ENCODE peak calls at places on chromosome 1, in seven cellular contexts. One of them, this sample, is unnamed.
A peak's percentile ranks its signal among the peaks of the same experiment; 100 is the strongest.

GRCh38 chr1:10553124-10553523 is 78.4 kb downstream of the PEX14 start:
- DNase-seq in heart left ventricle: no peak
- DNase-seq in heart right ventricle: no peak
- DNase-seq in left ventricle myocardium inferior: no peak
- DNase-seq in GOT3: no peak
- DNase-seq in GM20000: no peak
- DNase-seq in A172: no peak
- DNase-seq in this sample: no peak

GRCh38 chr1:90045853-90046563 is 51.1 kb downstream of the ZNF326 start:
- DNase-seq in heart left ventricle: no peak
- DNase-seq in heart right ventricle: no peak
- DNase-seq in left ventricle myocardium inferior: no peak
- DNase-seq in GOT3: no peak
- DNase-seq in GM20000: peak; percentile 20
- DNase-seq in A172: peak; percentile 0
- DNase-seq in this sample: peak; percentile 6

GRCh38 chr1:57637155-57637554 is 213.3 kb upstream of the DAB1 start:
- DNase-seq in heart left ventricle: no peak
- DNase-seq in heart right ventricle: no peak
- DNase-seq in left ventricle myocardium inferior: no peak
- DNase-seq in GOT3: no peak
- DNase-seq in GM20000: no peak
- DNase-seq in A172: peak; percentile 8
- DNase-seq in this sample: no peak

GRCh38 chr1:81699234-81699633 is 101.5 kb upstream of the ADGRL2 start:
- DNase-seq in heart left ventricle: no peak
- DNase-seq in heart right ventricle: no peak
- DNase-seq in left ventricle myocardium inferior: no peak
- DNase-seq in GOT3: no peak
- DNase-seq in GM20000: no peak
- DNase-seq in A172: peak; percentile 47
- DNase-seq in this sample: no peak

GRCh38 chr1:68449901-68450300 is at the start of gene RPE65:
- DNase-seq in heart left ventricle: no peak
- DNase-seq in heart right ventricle: no peak
- DNase-seq in left ventricle myocardium inferior: no peak
- DNase-seq in GOT3: no peak
- DNase-seq in GM20000: no peak
- DNase-seq in A172: no peak
- DNase-seq in this sample: no peak

GRCh38 chr1:170790651-170791071 is 126.7 kb downstream of the PRRX1 start:
- DNase-seq in heart left ventricle: no peak
- DNase-seq in heart right ventricle: no peak
- DNase-seq in left ventricle myocardium inferior: no peak
- DNase-seq in GOT3: no peak
- DNase-seq in GM20000: no peak
- DNase-seq in A172: no peak
- DNase-seq in this sample: no peak

GRCh38 chr1:195202271-195202670 is 1406.0 kb downstream of the KCNT2 start:
- DNase-seq in heart left ventricle: no peak
- DNase-seq in heart right ventricle: peak; percentile 9
- DNase-seq in left ventricle myocardium inferior: no peak
- DNase-seq in GOT3: no peak
- DNase-seq in GM20000: no peak
- DNase-seq in A172: no peak
- DNase-seq in this sample: no peak

GRCh38 chr1:248837045-248837793 is 805 bp upstream of the ZNF672 start:
- DNase-seq in heart left ventricle: no peak
- DNase-seq in heart right ventricle: no peak
- DNase-seq in left ventricle myocardium inferior: no peak
- DNase-seq in GOT3: no peak
- DNase-seq in GM20000: no peak
- DNase-seq in A172: no peak
- DNase-seq in this sample: no peak

GRCh38 chr1:183030053-183030452 is 6.8 kb downstream of the LAMC1 start:
- DNase-seq in heart left ventricle: no peak
- DNase-seq in heart right ventricle: no peak
- DNase-seq in left ventricle myocardium inferior: no peak
- DNase-seq in GOT3: no peak
- DNase-seq in GM20000: no peak
- DNase-seq in A172: no peak
- DNase-seq in this sample: no peak

GRCh38 chr1:26677306-26678115 is 18.3 kb upstream of the ARID1A start:
- DNase-seq in heart left ventricle: peak; percentile 70
- DNase-seq in heart right ventricle: peak; percentile 77
- DNase-seq in left ventricle myocardium inferior: peak; percentile 62
- DNase-seq in GOT3: no peak
- DNase-seq in GM20000: peak; percentile 63
- DNase-seq in A172: peak; percentile 81
- DNase-seq in this sample: peak; percentile 93

GRCh38 chr1:54885237-54885679 is 1.7 kb downstream of the DHCR24 start:
- DNase-seq in heart left ventricle: no peak
- DNase-seq in heart right ventricle: no peak
- DNase-seq in left ventricle myocardium inferior: no peak
- DNase-seq in GOT3: no peak
- DNase-seq in GM20000: no peak
- DNase-seq in A172: no peak
- DNase-seq in this sample: no peak

GRCh38 chr1:7389201-7389785 is 381.8 kb upstream of the VAMP3 start:
- DNase-seq in heart left ventricle: no peak
- DNase-seq in heart right ventricle: peak; percentile 6
- DNase-seq in left ventricle myocardium inferior: peak; percentile 14
- DNase-seq in GOT3: no peak
- DNase-seq in GM20000: no peak
- DNase-seq in A172: peak; percentile 66
- DNase-seq in this sample: no peak

GRCh38 chr1:27001570-27002360 is 8.3 kb downstream of the TRNP1 start:
- DNase-seq in heart left ventricle: peak; percentile 64
- DNase-seq in heart right ventricle: peak; percentile 54
- DNase-seq in left ventricle myocardium inferior: peak; percentile 55
- DNase-seq in GOT3: no peak
- DNase-seq in GM20000: no peak
- DNase-seq in A172: no peak
- DNase-seq in this sample: peak; percentile 97

GRCh38 chr1:9889411-9889810 is 20.7 kb downstream of the CTNNBIP1 start:
- DNase-seq in heart left ventricle: no peak
- DNase-seq in heart right ventricle: no peak
- DNase-seq in left ventricle myocardium inferior: no peak
- DNase-seq in GOT3: no peak
- DNase-seq in GM20000: no peak
- DNase-seq in A172: no peak
- DNase-seq in this sample: no peak

GRCh38 chr1:246659594-246660140 is 64.5 kb upstream of the SCCPDH start:
- DNase-seq in heart left ventricle: no peak
- DNase-seq in heart right ventricle: no peak
- DNase-seq in left ventricle myocardium inferior: no peak
- DNase-seq in GOT3: no peak
- DNase-seq in GM20000: peak; percentile 36
- DNase-seq in A172: no peak
- DNase-seq in this sample: no peak

GRCh38 chr1:20698195-20698910 is 19.5 kb downstream of the KIF17 start:
- DNase-seq in heart left ventricle: no peak
- DNase-seq in heart right ventricle: no peak
- DNase-seq in left ventricle myocardium inferior: no peak
- DNase-seq in GOT3: no peak
- DNase-seq in GM20000: no peak
- DNase-seq in A172: peak; percentile 62
- DNase-seq in this sample: no peak

GRCh38 chr1:183925947-183926346 is 111.6 kb downstream of the COLGALT2 start:
- DNase-seq in heart left ventricle: no peak
- DNase-seq in heart right ventricle: no peak
- DNase-seq in left ventricle myocardium inferior: no peak
- DNase-seq in GOT3: no peak
- DNase-seq in GM20000: no peak
- DNase-seq in A172: no peak
- DNase-seq in this sample: no peak

GRCh38 chr1:184075040-184076029 is 23.8 kb downstream of the TSEN15 start:
- DNase-seq in heart left ventricle: peak; percentile 41
- DNase-seq in heart right ventricle: peak; percentile 67
- DNase-seq in left ventricle myocardium inferior: no peak
- DNase-seq in GOT3: no peak
- DNase-seq in GM20000: peak; percentile 41
- DNase-seq in A172: peak; percentile 70
- DNase-seq in this sample: peak; percentile 50